ENCODE peak calls at places on chromosomes 7 and 10, in eight cellular contexts. X, G, H, W, K, S, R and D are unnamed samples.
A peak's percentile ranks its signal among the peaks of the same experiment; 100 is the strongest.

GRCh38 chr7:154505362-154505761 is 453.2 kb downstream of the DPP6 start:
- DNase-seq in S (no peak), R (no peak), W (no peak), K (no peak), X (no peak), H (no peak), G (no peak), D (no peak)

GRCh38 chr7:84251183-84251845 is 56.7 kb upstream of the SEMA3A start:
- DNase-seq in G (no peak), R (no peak), S (no peak), W (peak; percentile 56), H (no peak), K (no peak), X (no peak), D (no peak)

GRCh38 chr7:100693312-100694195 is 496 bp downstream of the GIGYF1 start:
- DNase-seq in K (no peak), S (no peak), G (peak; percentile 34), R (peak; percentile 30), W (no peak), X (no peak), H (no peak), D (peak; percentile 22)

GRCh38 chr10:130369645-130370381 is 233.6 kb downstream of the GLRX3 start:
- DNase-seq in S (no peak), K (no peak), H (no peak), W (no peak), R (no peak), G (no peak), X (no peak), D (no peak)

GRCh38 chr7:41420421-41420820 is 282.5 kb downstream of the INHBA start:
- DNase-seq in K (no peak), H (no peak), W (no peak), X (no peak), G (no peak), R (no peak), S (no peak), D (no peak)

GRCh38 chr10:67695555-67695954 is 440 bp downstream of the CTNNA3 start:
- DNase-seq in X (no peak), W (peak; percentile 3), S (no peak), R (no peak), H (no peak), K (no peak), G (peak; percentile 6), D (no peak)

GRCh38 chr7:48875300-48875916 is 48.9 kb upstream of the CDC14C start:
- DNase-seq in X (peak; percentile 15), R (no peak), K (no peak), S (no peak), H (no peak), G (no peak), W (peak; percentile 21), D (peak; percentile 8)

GRCh38 chr7:36296284-36296683 is 93.4 kb upstream of the ANLN start:
- DNase-seq in W (no peak), R (no peak), S (no peak), H (no peak), X (no peak), K (no peak), G (no peak), D (no peak)

GRCh38 chr10:32207544-32207943 is 139.4 kb downstream of the EPC1 start:
- DNase-seq in R (peak; percentile 63), H (no peak), X (peak; percentile 59), S (no peak), K (peak; percentile 31), G (peak; percentile 60), W (peak; percentile 56), D (peak; percentile 78)

GRCh38 chr10:46264737-46265368 is 21.9 kb upstream of the ANTXRL start:
- DNase-seq in X (no peak), R (no peak), S (no peak), G (no peak), K (no peak), W (no peak), H (no peak), D (no peak)

GRCh38 chr7:101669307-101669706 is 40.2 kb upstream of the MYL10 start:
- DNase-seq in X (no peak), S (no peak), G (no peak), R (no peak), K (no peak), H (no peak), W (no peak), D (peak; percentile 27)

GRCh38 chr7:148967032-148967372 is 61.3 kb downstream of the PDIA4 start:
- DNase-seq in K (no peak), H (no peak), X (no peak), R (no peak), W (no peak), S (no peak), G (no peak), D (no peak)
- TF ChIP-seq CTCF in K (peak; percentile 51), H (no peak), X (no peak), R (no peak), W (no peak), S (no peak), G (no peak), D (peak; percentile 38)

GRCh38 chr7:149785983-149786382 is 12.6 kb upstream of the ZNF467 start:
- DNase-seq in H (no peak), X (no peak), K (no peak), S (no peak), R (no peak), W (no peak), G (no peak), D (no peak)

GRCh38 chr7:149785402-149785801 is 12.0 kb upstream of the ZNF467 start:
- DNase-seq in G (no peak), X (no peak), W (no peak), H (no peak), S (no peak), K (no peak), R (no peak), D (no peak)

GRCh38 chr7:149788300-149788851 is 15.0 kb upstream of the ZNF467 start:
- DNase-seq in S (no peak), G (no peak), X (no peak), R (no peak), W (no peak), H (no peak), K (no peak), D (no peak)

GRCh38 chr7:149789101-149789500 is 15.7 kb upstream of the ZNF467 start:
- DNase-seq in R (no peak), W (no peak), K (no peak), S (no peak), H (no peak), X (no peak), G (no peak), D (no peak)

DNA sequence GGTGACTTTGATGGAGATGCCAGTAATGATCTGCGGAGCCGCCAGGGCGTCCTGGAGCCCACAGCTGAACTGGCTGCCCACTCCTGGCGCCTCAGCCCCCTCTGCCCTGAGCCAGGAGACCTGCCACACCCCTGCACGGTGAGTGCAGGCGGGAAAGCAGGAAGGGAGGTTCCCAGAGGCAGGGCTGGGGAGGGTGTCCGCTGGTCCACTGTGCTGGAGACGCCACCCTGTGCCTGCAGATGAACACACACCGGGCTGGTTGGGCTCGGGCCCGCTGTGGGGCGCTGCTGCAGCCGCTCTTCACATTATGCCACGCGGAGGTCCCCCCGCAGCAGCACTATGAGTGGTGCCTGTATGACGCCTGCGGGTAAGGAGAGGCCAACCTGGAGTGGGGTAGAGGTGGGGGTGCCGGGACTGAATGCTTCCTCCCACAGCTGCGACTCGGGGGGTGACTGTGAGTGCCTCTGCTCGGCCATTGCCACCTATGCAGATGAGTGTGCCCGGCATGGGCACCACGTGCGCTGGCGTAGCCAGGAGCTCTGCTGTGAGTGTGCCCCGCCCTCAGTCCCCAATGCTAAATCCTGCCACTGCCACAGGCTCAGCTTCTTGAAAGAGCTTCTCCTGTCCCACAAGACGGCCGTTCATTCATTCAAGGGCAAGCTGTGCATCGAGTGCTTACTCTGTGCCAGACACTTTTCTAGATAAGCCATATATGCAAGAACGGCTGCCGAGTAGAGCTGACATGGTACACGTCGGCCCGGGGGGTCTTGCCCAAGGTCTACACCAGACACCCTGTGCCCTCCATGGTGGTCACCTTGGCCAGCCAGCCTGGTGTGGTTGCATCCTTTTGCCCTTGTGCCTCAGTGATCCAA is 14.3 kb upstream of the ZNF467 start:
- DNase-seq in K (no peak), R (no peak), X (no peak), S (no peak), W (peak; percentile 17), H (no peak), G (no peak), D (no peak)
- TF ChIP-seq CTCF in K (no peak), R (no peak), X (peak; percentile 47), S (peak; percentile 14), W (peak; percentile 40), H (no peak), G (no peak), D (no peak)

GRCh38 chr10:117652228-117653169 is 110.0 kb downstream of the EMX2 start:
- DNase-seq in X (no peak), G (no peak), W (no peak), K (no peak), H (no peak), R (no peak), S (no peak), D (no peak)
- TF ChIP-seq CTCF in X (no peak), G (no peak), W (no peak), K (no peak), H (no peak), R (no peak), S (no peak), D (no peak)

GRCh38 chr10:44343836-44344235 is 41.1 kb downstream of the CXCL12 start:
- DNase-seq in X (no peak), G (no peak), W (no peak), S (no peak), R (no peak), K (no peak), H (no peak), D (no peak)
- TF ChIP-seq CTCF in X (peak; percentile 9), G (no peak), W (no peak), S (no peak), R (no peak), K (no peak), H (no peak), D (no peak)

GRCh38 chr7:131109011-131109756 is 218.5 kb upstream of the MKLN1 start:
- DNase-seq in X (no peak), H (no peak), R (no peak), G (no peak), S (no peak), W (peak; percentile 50), K (no peak), D (no peak)

GRCh38 chr7:131105803-131106680 is 221.6 kb upstream of the MKLN1 start:
- DNase-seq in W (peak; percentile 84), H (peak; percentile 61), G (peak; percentile 89), K (peak; percentile 82), X (peak; percentile 59), S (peak; percentile 85), R (peak; percentile 93), D (peak; percentile 92)

GRCh38 chr7:131106681-131107342 is 220.9 kb upstream of the MKLN1 start:
- DNase-seq in S (peak; percentile 78), W (no peak), K (peak; percentile 64), X (no peak), G (peak; percentile 44), R (peak; percentile 51), H (peak; percentile 51), D (peak; percentile 66)

GRCh38 chr7:131108212-131108980 is 219.3 kb upstream of the MKLN1 start:
- DNase-seq in R (peak; percentile 78), H (no peak), K (no peak), W (peak; percentile 53), X (no peak), G (peak; percentile 80), S (no peak), D (peak; percentile 30)

GRCh38 chr7:131107343-131108211 is 220.1 kb upstream of the MKLN1 start:
- DNase-seq in S (peak; percentile 83), W (peak; percentile 88), H (peak; percentile 90), X (peak; percentile 83), K (no peak), G (peak; percentile 93), R (peak; percentile 93), D (peak; percentile 88)
- TF ChIP-seq CTCF in S (peak; percentile 24), W (no peak), H (peak; percentile 36), X (peak; percentile 17), K (peak; percentile 33), G (peak; percentile 10), R (no peak), D (no peak)